ENCODE peak calls at places on chromosomes 4 and X, in ten cellular contexts. One of them, this sample, is unnamed.

GRCh38 chr4:85491527-85491926 is 16.6 kb downstream of the ARHGAP24 start:
- DNase-seq in K562: no peak
- DNase-seq in EL: no peak
- DNase-seq in HS-27A: no peak
- DNase-seq in A549: no peak
- DNase-seq in DMS 273 treated with DMSO at 0.1 percent for 48 hours: peak; percentile 60
- DNase-seq in amniotic stem cell: no peak
- DNase-seq in nucleus accumbens: no peak
- DNase-seq in AML-193: no peak
- DNase-seq in activated CD4-positive, alpha-beta T cell treated with anti-CD3 and anti-CD28 coated beads, Interleukin-2, amount 50 U/mL, for 24 hours: no peak
- DNase-seq in this sample: no peak

GRCh38 chrX:111470681-111471403 is 40.6 kb upstream of the SERTM2 start:
- DNase-seq in K562: no peak
- DNase-seq in EL: no peak
- DNase-seq in HS-27A: no peak
- DNase-seq in A549: no peak
- DNase-seq in DMS 273 treated with DMSO at 0.1 percent for 48 hours: no peak
- DNase-seq in amniotic stem cell: no peak
- DNase-seq in nucleus accumbens: no peak
- DNase-seq in AML-193: no peak
- DNase-seq in activated CD4-positive, alpha-beta T cell treated with anti-CD3 and anti-CD28 coated beads, Interleukin-2, amount 50 U/mL, for 24 hours: no peak
- DNase-seq in this sample: no peak

GRCh38 chrX:1463581-1464281 is 11.0 kb upstream of the ASMTL start:
- DNase-seq in K562: no peak
- DNase-seq in EL: no peak
- DNase-seq in HS-27A: no peak
- DNase-seq in A549: no peak
- DNase-seq in DMS 273 treated with DMSO at 0.1 percent for 48 hours: no peak
- DNase-seq in amniotic stem cell: no peak
- DNase-seq in nucleus accumbens: no peak
- DNase-seq in AML-193: no peak
- DNase-seq in activated CD4-positive, alpha-beta T cell treated with anti-CD3 and anti-CD28 coated beads, Interleukin-2, amount 50 U/mL, for 24 hours: no peak
- DNase-seq in this sample: no peak

GRCh38 chr4:107044170-107044569 is 8.1 kb upstream of the DKK2 start:
- DNase-seq in K562: no peak
- DNase-seq in EL: peak; percentile 12
- DNase-seq in HS-27A: no peak
- DNase-seq in A549: no peak
- DNase-seq in DMS 273 treated with DMSO at 0.1 percent for 48 hours: no peak
- DNase-seq in amniotic stem cell: no peak
- DNase-seq in nucleus accumbens: no peak
- DNase-seq in AML-193: peak; percentile 21
- DNase-seq in activated CD4-positive, alpha-beta T cell treated with anti-CD3 and anti-CD28 coated beads, Interleukin-2, amount 50 U/mL, for 24 hours: no peak
- DNase-seq in this sample: no peak

GRCh38 chr4:118756958-118757357 is 71.8 kb downstream of the METTL14 start:
- DNase-seq in K562: no peak
- DNase-seq in EL: no peak
- DNase-seq in HS-27A: no peak
- DNase-seq in A549: no peak
- DNase-seq in DMS 273 treated with DMSO at 0.1 percent for 48 hours: no peak
- DNase-seq in amniotic stem cell: no peak
- DNase-seq in nucleus accumbens: no peak
- DNase-seq in AML-193: no peak
- DNase-seq in activated CD4-positive, alpha-beta T cell treated with anti-CD3 and anti-CD28 coated beads, Interleukin-2, amount 50 U/mL, for 24 hours: no peak
- DNase-seq in this sample: no peak

GRCh38 chr4:11949355-11949754 is 520.7 kb upstream of the HS3ST1 start:
- DNase-seq in K562: no peak
- DNase-seq in EL: no peak
- DNase-seq in HS-27A: no peak
- DNase-seq in A549: no peak
- DNase-seq in DMS 273 treated with DMSO at 0.1 percent for 48 hours: no peak
- DNase-seq in amniotic stem cell: no peak
- DNase-seq in nucleus accumbens: no peak
- DNase-seq in AML-193: no peak
- DNase-seq in activated CD4-positive, alpha-beta T cell treated with anti-CD3 and anti-CD28 coated beads, Interleukin-2, amount 50 U/mL, for 24 hours: no peak
- DNase-seq in this sample: no peak

GRCh38 chr4:40848251-40848650 is 98.5 kb downstream of the NSUN7 start:
- DNase-seq in K562: no peak
- DNase-seq in EL: no peak
- DNase-seq in HS-27A: no peak
- DNase-seq in A549: no peak
- DNase-seq in DMS 273 treated with DMSO at 0.1 percent for 48 hours: no peak
- DNase-seq in amniotic stem cell: no peak
- DNase-seq in nucleus accumbens: no peak
- DNase-seq in AML-193: no peak
- DNase-seq in activated CD4-positive, alpha-beta T cell treated with anti-CD3 and anti-CD28 coated beads, Interleukin-2, amount 50 U/mL, for 24 hours: no peak
- DNase-seq in this sample: no peak

GRCh38 chr4:153619811-153620210 is 64.3 kb upstream of the TLR2 start:
- DNase-seq in K562: no peak
- DNase-seq in EL: no peak
- DNase-seq in HS-27A: no peak
- DNase-seq in A549: no peak
- DNase-seq in DMS 273 treated with DMSO at 0.1 percent for 48 hours: no peak
- DNase-seq in amniotic stem cell: no peak
- DNase-seq in nucleus accumbens: no peak
- DNase-seq in AML-193: no peak
- DNase-seq in activated CD4-positive, alpha-beta T cell treated with anti-CD3 and anti-CD28 coated beads, Interleukin-2, amount 50 U/mL, for 24 hours: no peak
- DNase-seq in this sample: no peak

GRCh38 chr4:21544410-21544809 is 404.2 kb downstream of the KCNIP4 start:
- DNase-seq in K562: no peak
- DNase-seq in EL: no peak
- DNase-seq in HS-27A: no peak
- DNase-seq in A549: no peak
- DNase-seq in DMS 273 treated with DMSO at 0.1 percent for 48 hours: no peak
- DNase-seq in amniotic stem cell: no peak
- DNase-seq in nucleus accumbens: no peak
- DNase-seq in AML-193: no peak
- DNase-seq in activated CD4-positive, alpha-beta T cell treated with anti-CD3 and anti-CD28 coated beads, Interleukin-2, amount 50 U/mL, for 24 hours: no peak
- DNase-seq in this sample: no peak

GRCh38 chrX:151370906-151371305 is 26.1 kb upstream of the VMA21 start:
- DNase-seq in K562: peak; percentile 11
- DNase-seq in EL: no peak
- DNase-seq in HS-27A: no peak
- DNase-seq in A549: peak; percentile 13
- DNase-seq in DMS 273 treated with DMSO at 0.1 percent for 48 hours: no peak
- DNase-seq in amniotic stem cell: no peak
- DNase-seq in nucleus accumbens: no peak
- DNase-seq in AML-193: no peak
- DNase-seq in activated CD4-positive, alpha-beta T cell treated with anti-CD3 and anti-CD28 coated beads, Interleukin-2, amount 50 U/mL, for 24 hours: no peak
- DNase-seq in this sample: no peak

GRCh38 chr4:105843941-105844340 is 51.3 kb upstream of the NPNT start:
- DNase-seq in K562: no peak
- DNase-seq in EL: peak; percentile 38
- DNase-seq in HS-27A: no peak
- DNase-seq in A549: no peak
- DNase-seq in DMS 273 treated with DMSO at 0.1 percent for 48 hours: no peak
- DNase-seq in amniotic stem cell: no peak
- DNase-seq in nucleus accumbens: no peak
- DNase-seq in AML-193: no peak
- DNase-seq in activated CD4-positive, alpha-beta T cell treated with anti-CD3 and anti-CD28 coated beads, Interleukin-2, amount 50 U/mL, for 24 hours: no peak
- DNase-seq in this sample: no peak

GRCh38 chr4:185991750-185992149 is 77.2 kb upstream of the TLR3 start:
- DNase-seq in K562: no peak
- DNase-seq in EL: no peak
- DNase-seq in HS-27A: no peak
- DNase-seq in A549: no peak
- DNase-seq in DMS 273 treated with DMSO at 0.1 percent for 48 hours: no peak
- DNase-seq in amniotic stem cell: no peak
- DNase-seq in nucleus accumbens: no peak
- DNase-seq in AML-193: no peak
- DNase-seq in activated CD4-positive, alpha-beta T cell treated with anti-CD3 and anti-CD28 coated beads, Interleukin-2, amount 50 U/mL, for 24 hours: no peak
- DNase-seq in this sample: no peak

GRCh38 chr4:118823471-118823870 is 12.5 kb downstream of the SEC24D start:
- DNase-seq in K562: no peak
- DNase-seq in EL: no peak
- DNase-seq in HS-27A: no peak
- DNase-seq in A549: no peak
- DNase-seq in DMS 273 treated with DMSO at 0.1 percent for 48 hours: no peak
- DNase-seq in amniotic stem cell: no peak
- DNase-seq in nucleus accumbens: no peak
- DNase-seq in AML-193: no peak
- DNase-seq in activated CD4-positive, alpha-beta T cell treated with anti-CD3 and anti-CD28 coated beads, Interleukin-2, amount 50 U/mL, for 24 hours: no peak
- DNase-seq in this sample: no peak

GRCh38 chr4:149553959-149554520 is 261.6 kb downstream of the IQCM start:
- DNase-seq in K562: no peak
- DNase-seq in EL: no peak
- DNase-seq in HS-27A: no peak
- DNase-seq in A549: no peak
- DNase-seq in DMS 273 treated with DMSO at 0.1 percent for 48 hours: no peak
- DNase-seq in amniotic stem cell: no peak
- DNase-seq in nucleus accumbens: no peak
- DNase-seq in AML-193: no peak
- DNase-seq in activated CD4-positive, alpha-beta T cell treated with anti-CD3 and anti-CD28 coated beads, Interleukin-2, amount 50 U/mL, for 24 hours: no peak
- DNase-seq in this sample: no peak

GRCh38 chr4:88006956-88007303 is 505 bp upstream of the PKD2 start:
- DNase-seq in K562: no peak
- DNase-seq in EL: peak; percentile 54
- DNase-seq in HS-27A: no peak
- DNase-seq in A549: no peak
- DNase-seq in DMS 273 treated with DMSO at 0.1 percent for 48 hours: no peak
- DNase-seq in amniotic stem cell: no peak
- DNase-seq in nucleus accumbens: no peak
- DNase-seq in AML-193: no peak
- DNase-seq in activated CD4-positive, alpha-beta T cell treated with anti-CD3 and anti-CD28 coated beads, Interleukin-2, amount 50 U/mL, for 24 hours: no peak
- DNase-seq in this sample: no peak

GRCh38 chr4:181465826-181466225 is 777.4 kb upstream of the TENM3 start:
- DNase-seq in K562: no peak
- DNase-seq in EL: no peak
- DNase-seq in HS-27A: no peak
- DNase-seq in A549: no peak
- DNase-seq in DMS 273 treated with DMSO at 0.1 percent for 48 hours: no peak
- DNase-seq in amniotic stem cell: no peak
- DNase-seq in nucleus accumbens: no peak
- DNase-seq in AML-193: no peak
- DNase-seq in activated CD4-positive, alpha-beta T cell treated with anti-CD3 and anti-CD28 coated beads, Interleukin-2, amount 50 U/mL, for 24 hours: no peak
- DNase-seq in this sample: no peak

GRCh38 chr4:81504685-81505598 is 33.2 kb upstream of the RASGEF1B start:
- DNase-seq in K562: no peak
- DNase-seq in EL: no peak
- DNase-seq in HS-27A: no peak
- DNase-seq in A549: no peak
- DNase-seq in DMS 273 treated with DMSO at 0.1 percent for 48 hours: no peak
- DNase-seq in amniotic stem cell: no peak
- DNase-seq in nucleus accumbens: no peak
- DNase-seq in AML-193: peak; percentile 35
- DNase-seq in activated CD4-positive, alpha-beta T cell treated with anti-CD3 and anti-CD28 coated beads, Interleukin-2, amount 50 U/mL, for 24 hours: peak; percentile 70
- DNase-seq in this sample: peak; percentile 49

GRCh38 chr4:1881709-1882108 is 10.5 kb downstream of the NSD2 start:
- DNase-seq in K562: peak; percentile 48
- DNase-seq in EL: no peak
- DNase-seq in HS-27A: no peak
- DNase-seq in A549: no peak
- DNase-seq in DMS 273 treated with DMSO at 0.1 percent for 48 hours: no peak
- DNase-seq in amniotic stem cell: no peak
- DNase-seq in nucleus accumbens: no peak
- DNase-seq in AML-193: no peak
- DNase-seq in activated CD4-positive, alpha-beta T cell treated with anti-CD3 and anti-CD28 coated beads, Interleukin-2, amount 50 U/mL, for 24 hours: no peak
- DNase-seq in this sample: no peak

GRCh38 chr4:88843067-88843723 is 145.6 kb upstream of the NAP1L5 start:
- DNase-seq in K562: no peak
- DNase-seq in EL: no peak
- DNase-seq in HS-27A: no peak
- DNase-seq in A549: no peak
- DNase-seq in DMS 273 treated with DMSO at 0.1 percent for 48 hours: no peak
- DNase-seq in amniotic stem cell: no peak
- DNase-seq in nucleus accumbens: no peak
- DNase-seq in AML-193: no peak
- DNase-seq in activated CD4-positive, alpha-beta T cell treated with anti-CD3 and anti-CD28 coated beads, Interleukin-2, amount 50 U/mL, for 24 hours: no peak
- DNase-seq in this sample: no peak

GRCh38 chr4:87975466-87975865 is at the start of gene SPP1:
- DNase-seq in K562: no peak
- DNase-seq in EL: peak; percentile 45
- DNase-seq in HS-27A: no peak
- DNase-seq in A549: peak; percentile 25
- DNase-seq in DMS 273 treated with DMSO at 0.1 percent for 48 hours: no peak
- DNase-seq in amniotic stem cell: no peak
- DNase-seq in nucleus accumbens: peak; percentile 44
- DNase-seq in AML-193: peak; percentile 75
- DNase-seq in activated CD4-positive, alpha-beta T cell treated with anti-CD3 and anti-CD28 coated beads, Interleukin-2, amount 50 U/mL, for 24 hours: no peak
- DNase-seq in this sample: peak; percentile 8

GRCh38 chrX:12946838-12947544 is 27.9 kb upstream of the TMSB4X start:
- DNase-seq in K562: peak; percentile 71
- DNase-seq in EL: peak; percentile 78
- DNase-seq in HS-27A: peak; percentile 68
- DNase-seq in A549: peak; percentile 55
- DNase-seq in DMS 273 treated with DMSO at 0.1 percent for 48 hours: peak; percentile 44
- DNase-seq in amniotic stem cell: peak; percentile 68
- DNase-seq in nucleus accumbens: peak; percentile 9
- DNase-seq in AML-193: peak; percentile 48
- DNase-seq in activated CD4-positive, alpha-beta T cell treated with anti-CD3 and anti-CD28 coated beads, Interleukin-2, amount 50 U/mL, for 24 hours: peak; percentile 70
- DNase-seq in this sample: peak; percentile 70

GRCh38 chr4:11152684-11153083 is 276.0 kb downstream of the HS3ST1 start:
- DNase-seq in K562: no peak
- DNase-seq in EL: no peak
- DNase-seq in HS-27A: no peak
- DNase-seq in A549: no peak
- DNase-seq in DMS 273 treated with DMSO at 0.1 percent for 48 hours: no peak
- DNase-seq in amniotic stem cell: no peak
- DNase-seq in nucleus accumbens: no peak
- DNase-seq in AML-193: no peak
- DNase-seq in activated CD4-positive, alpha-beta T cell treated with anti-CD3 and anti-CD28 coated beads, Interleukin-2, amount 50 U/mL, for 24 hours: no peak
- DNase-seq in this sample: no peak

GRCh38 chr4:135267148-135267878 is 1065.7 kb upstream of the PABPC4L start:
- DNase-seq in K562: no peak
- DNase-seq in EL: peak; percentile 10
- DNase-seq in HS-27A: no peak
- DNase-seq in A549: no peak
- DNase-seq in DMS 273 treated with DMSO at 0.1 percent for 48 hours: no peak
- DNase-seq in amniotic stem cell: no peak
- DNase-seq in nucleus accumbens: no peak
- DNase-seq in AML-193: no peak
- DNase-seq in activated CD4-positive, alpha-beta T cell treated with anti-CD3 and anti-CD28 coated beads, Interleukin-2, amount 50 U/mL, for 24 hours: no peak
- DNase-seq in this sample: no peak

GRCh38 chr4:69984030-69984443 is 11.7 kb upstream of the STATH start:
- DNase-seq in K562: no peak
- DNase-seq in EL: no peak
- DNase-seq in HS-27A: no peak
- DNase-seq in A549: no peak
- DNase-seq in DMS 273 treated with DMSO at 0.1 percent for 48 hours: no peak
- DNase-seq in amniotic stem cell: no peak
- DNase-seq in nucleus accumbens: peak; percentile 0
- DNase-seq in AML-193: no peak
- DNase-seq in activated CD4-positive, alpha-beta T cell treated with anti-CD3 and anti-CD28 coated beads, Interleukin-2, amount 50 U/mL, for 24 hours: no peak
- DNase-seq in this sample: no peak

GRCh38 chr4:5758741-5759140 is 47.7 kb downstream of the EVC start:
- DNase-seq in K562: no peak
- DNase-seq in EL: peak; percentile 99
- DNase-seq in HS-27A: peak; percentile 87
- DNase-seq in A549: peak; percentile 69
- DNase-seq in DMS 273 treated with DMSO at 0.1 percent for 48 hours: no peak
- DNase-seq in amniotic stem cell: peak; percentile 85
- DNase-seq in nucleus accumbens: no peak
- DNase-seq in AML-193: no peak
- DNase-seq in activated CD4-positive, alpha-beta T cell treated with anti-CD3 and anti-CD28 coated beads, Interleukin-2, amount 50 U/mL, for 24 hours: peak; percentile 36
- DNase-seq in this sample: peak; percentile 39

GRCh38 chrX:131675596-131676194 is 131.8 kb downstream of the OR13H1 start:
- DNase-seq in K562: peak; percentile 46
- DNase-seq in EL: no peak
- DNase-seq in HS-27A: no peak
- DNase-seq in A549: peak; percentile 47
- DNase-seq in DMS 273 treated with DMSO at 0.1 percent for 48 hours: no peak
- DNase-seq in amniotic stem cell: no peak
- DNase-seq in nucleus accumbens: no peak
- DNase-seq in AML-193: peak; percentile 14
- DNase-seq in activated CD4-positive, alpha-beta T cell treated with anti-CD3 and anti-CD28 coated beads, Interleukin-2, amount 50 U/mL, for 24 hours: no peak
- DNase-seq in this sample: no peak

GRCh38 chr4:53233396-53233795 is 132.5 kb downstream of the SCFD2 start:
- DNase-seq in K562: no peak
- DNase-seq in EL: no peak
- DNase-seq in HS-27A: no peak
- DNase-seq in A549: no peak
- DNase-seq in DMS 273 treated with DMSO at 0.1 percent for 48 hours: no peak
- DNase-seq in amniotic stem cell: no peak
- DNase-seq in nucleus accumbens: no peak
- DNase-seq in AML-193: no peak
- DNase-seq in activated CD4-positive, alpha-beta T cell treated with anti-CD3 and anti-CD28 coated beads, Interleukin-2, amount 50 U/mL, for 24 hours: no peak
- DNase-seq in this sample: no peak

GRCh38 chrX:130825509-130825908 is 77.5 kb downstream of the ENOX2 start:
- DNase-seq in K562: no peak
- DNase-seq in EL: no peak
- DNase-seq in HS-27A: no peak
- DNase-seq in A549: no peak
- DNase-seq in DMS 273 treated with DMSO at 0.1 percent for 48 hours: no peak
- DNase-seq in amniotic stem cell: no peak
- DNase-seq in nucleus accumbens: no peak
- DNase-seq in AML-193: no peak
- DNase-seq in activated CD4-positive, alpha-beta T cell treated with anti-CD3 and anti-CD28 coated beads, Interleukin-2, amount 50 U/mL, for 24 hours: no peak
- DNase-seq in this sample: no peak